ENCODE peak calls at places on chromosomes 6 and 20, in ten cellular contexts. One of them, this sample, is unnamed.

GRCh38 chr6:48957781-48958180 is 505.3 kb downstream of the MMUT start:
- DNase-seq in ovary: no peak
- DNase-seq in GM23338: no peak
- DNase-seq in astrocyte of the spinal cord: no peak
- DNase-seq in nephron progenitor cell: no peak
- DNase-seq in H9: no peak
- DNase-seq in A549: no peak
- DNase-seq in fibroblast of the aortic adventitia: peak
- DNase-seq in tibial nerve: no peak
- DNase-seq in glutamatergic neuron: no peak
- DNase-seq in this sample: no peak

GRCh38 chr6:19289408-19289967 is 547.7 kb upstream of the ID4 start:
- DNase-seq in ovary: no peak
- DNase-seq in GM23338: no peak
- DNase-seq in astrocyte of the spinal cord: no peak
- DNase-seq in nephron progenitor cell: no peak
- DNase-seq in H9: no peak
- DNase-seq in A549: no peak
- DNase-seq in fibroblast of the aortic adventitia: no peak
- DNase-seq in tibial nerve: no peak
- DNase-seq in glutamatergic neuron: no peak
- DNase-seq in this sample: no peak

GRCh38 chr20:13205848-13206434 is 15.1 kb upstream of the ISM1 start:
- DNase-seq in ovary: no peak
- DNase-seq in GM23338: no peak
- DNase-seq in astrocyte of the spinal cord: no peak
- DNase-seq in nephron progenitor cell: no peak
- DNase-seq in H9: no peak
- DNase-seq in A549: no peak
- DNase-seq in fibroblast of the aortic adventitia: no peak
- DNase-seq in tibial nerve: no peak
- DNase-seq in glutamatergic neuron: no peak
- DNase-seq in this sample: no peak

GRCh38 chr6:26304213-26305096 is 60.5 kb upstream of the BTN3A2 start:
- DNase-seq in ovary: peak
- DNase-seq in GM23338: peak
- DNase-seq in astrocyte of the spinal cord: peak
- DNase-seq in nephron progenitor cell: no peak
- DNase-seq in H9: no peak
- DNase-seq in A549: peak
- DNase-seq in fibroblast of the aortic adventitia: peak
- DNase-seq in tibial nerve: peak
- DNase-seq in glutamatergic neuron: no peak
- DNase-seq in this sample: no peak

GRCh38 chr20:50138479-50139393 is 14.8 kb downstream of the PEDS1 start:
- DNase-seq in ovary: no peak
- DNase-seq in GM23338: peak
- DNase-seq in astrocyte of the spinal cord: no peak
- DNase-seq in nephron progenitor cell: no peak
- DNase-seq in H9: peak
- DNase-seq in A549: no peak
- DNase-seq in fibroblast of the aortic adventitia: no peak
- DNase-seq in tibial nerve: no peak
- DNase-seq in glutamatergic neuron: no peak
- DNase-seq in this sample: no peak

GRCh38 chr6:134022650-134023049 is 29.8 kb downstream of the SLC2A12 start:
- DNase-seq in ovary: no peak
- DNase-seq in GM23338: no peak
- DNase-seq in astrocyte of the spinal cord: no peak
- DNase-seq in nephron progenitor cell: no peak
- DNase-seq in H9: no peak
- DNase-seq in A549: no peak
- DNase-seq in fibroblast of the aortic adventitia: no peak
- DNase-seq in tibial nerve: no peak
- DNase-seq in glutamatergic neuron: no peak
- DNase-seq in this sample: no peak

GRCh38 chr6:135624402-135625297 is 127.1 kb upstream of the AHI1 start:
- DNase-seq in ovary: no peak
- DNase-seq in GM23338: no peak
- DNase-seq in astrocyte of the spinal cord: peak
- DNase-seq in nephron progenitor cell: no peak
- DNase-seq in H9: no peak
- DNase-seq in A549: no peak
- DNase-seq in fibroblast of the aortic adventitia: no peak
- DNase-seq in tibial nerve: no peak
- DNase-seq in glutamatergic neuron: no peak
- DNase-seq in this sample: no peak

GRCh38 chr6:36914227-36914794 is 28.6 kb downstream of the C6orf89 start:
- DNase-seq in ovary: no peak
- DNase-seq in GM23338: peak
- DNase-seq in astrocyte of the spinal cord: peak
- DNase-seq in nephron progenitor cell: peak
- DNase-seq in H9: peak
- DNase-seq in A549: peak
- DNase-seq in fibroblast of the aortic adventitia: peak
- DNase-seq in tibial nerve: no peak
- DNase-seq in glutamatergic neuron: peak
- DNase-seq in this sample: no peak

GRCh38 chr20:17912916-17913315 is 55.7 kb downstream of the SNX5 start:
- DNase-seq in ovary: no peak
- DNase-seq in GM23338: no peak
- DNase-seq in astrocyte of the spinal cord: no peak
- DNase-seq in nephron progenitor cell: no peak
- DNase-seq in H9: no peak
- DNase-seq in A549: no peak
- DNase-seq in fibroblast of the aortic adventitia: peak
- DNase-seq in tibial nerve: no peak
- DNase-seq in glutamatergic neuron: no peak
- DNase-seq in this sample: no peak

GRCh38 chr20:17911927-17912326 is 56.7 kb downstream of the SNX5 start:
- DNase-seq in ovary: no peak
- DNase-seq in GM23338: no peak
- DNase-seq in astrocyte of the spinal cord: no peak
- DNase-seq in nephron progenitor cell: no peak
- DNase-seq in H9: no peak
- DNase-seq in A549: no peak
- DNase-seq in fibroblast of the aortic adventitia: no peak
- DNase-seq in tibial nerve: no peak
- DNase-seq in glutamatergic neuron: no peak
- DNase-seq in this sample: no peak

GRCh38 chr20:17909745-17910345 is 58.7 kb downstream of the SNX5 start:
- DNase-seq in ovary: no peak
- DNase-seq in GM23338: no peak
- DNase-seq in astrocyte of the spinal cord: no peak
- DNase-seq in nephron progenitor cell: no peak
- DNase-seq in H9: no peak
- DNase-seq in A549: no peak
- DNase-seq in fibroblast of the aortic adventitia: peak
- DNase-seq in tibial nerve: no peak
- DNase-seq in glutamatergic neuron: no peak
- DNase-seq in this sample: no peak

GRCh38 chr20:17914957-17915356 is 53.6 kb downstream of the SNX5 start:
- DNase-seq in ovary: no peak
- DNase-seq in GM23338: no peak
- DNase-seq in astrocyte of the spinal cord: no peak
- DNase-seq in nephron progenitor cell: no peak
- DNase-seq in H9: no peak
- DNase-seq in A549: no peak
- DNase-seq in fibroblast of the aortic adventitia: no peak
- DNase-seq in tibial nerve: no peak
- DNase-seq in glutamatergic neuron: no peak
- DNase-seq in this sample: no peak

GRCh38 chr20:17910828-17911294 is 57.7 kb downstream of the SNX5 start:
- DNase-seq in ovary: no peak
- DNase-seq in GM23338: peak
- DNase-seq in astrocyte of the spinal cord: peak
- DNase-seq in nephron progenitor cell: no peak
- DNase-seq in H9: no peak
- DNase-seq in A549: no peak
- DNase-seq in fibroblast of the aortic adventitia: peak
- DNase-seq in tibial nerve: peak
- DNase-seq in glutamatergic neuron: no peak
- DNase-seq in this sample: no peak
- TF ChIP-seq CTCF in ovary: no peak
- TF ChIP-seq CTCF in GM23338: no peak
- TF ChIP-seq CTCF in astrocyte of the spinal cord: peak
- TF ChIP-seq CTCF in nephron progenitor cell: no peak
- TF ChIP-seq CTCF in H9: no peak
- TF ChIP-seq CTCF in A549: no peak
- TF ChIP-seq CTCF in fibroblast of the aortic adventitia: peak
- TF ChIP-seq CTCF in tibial nerve: no peak
- TF ChIP-seq CTCF in glutamatergic neuron: no peak
- TF ChIP-seq CTCF in this sample: no peak

DNA sequence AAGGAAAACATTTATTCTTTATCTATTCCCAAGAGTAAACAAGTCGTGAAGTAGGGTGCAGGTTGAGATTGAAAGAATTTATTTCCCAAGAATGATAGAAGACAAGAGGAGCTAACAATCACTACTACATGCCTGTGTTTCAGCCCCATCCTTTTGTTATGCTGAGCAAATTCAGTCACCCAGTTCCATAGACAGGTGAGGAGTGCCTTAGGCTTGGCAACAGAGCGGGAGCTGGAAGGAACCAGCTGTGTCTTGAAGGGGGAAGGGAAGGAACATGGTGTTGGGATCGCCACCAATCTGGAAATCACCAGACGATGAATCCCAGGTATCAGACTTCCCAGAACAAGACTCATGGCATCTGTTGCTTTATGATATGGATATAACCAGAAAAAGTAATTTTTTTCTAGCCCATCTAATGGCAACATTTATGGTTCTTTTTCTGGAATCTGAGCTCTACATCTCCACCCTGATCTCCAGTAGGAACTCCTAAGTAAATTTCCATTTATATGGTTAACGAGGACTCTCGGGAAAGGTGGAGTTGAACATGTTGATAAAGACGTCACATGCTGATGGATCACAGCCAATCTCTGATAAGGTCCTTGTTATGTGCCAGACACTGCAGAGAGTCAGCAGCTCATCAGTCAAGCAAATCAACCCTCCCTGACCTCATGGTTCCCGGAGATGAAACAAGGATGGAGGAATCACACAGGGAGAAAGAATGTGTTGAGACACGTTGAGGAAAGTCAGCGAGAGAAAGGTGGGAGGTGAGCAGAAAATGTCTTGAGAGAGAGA is 344.9 kb downstream of the SMOC2 start:
- DNase-seq in ovary: no peak
- DNase-seq in GM23338: peak
- DNase-seq in astrocyte of the spinal cord: no peak
- DNase-seq in nephron progenitor cell: no peak
- DNase-seq in H9: no peak
- DNase-seq in A549: no peak
- DNase-seq in fibroblast of the aortic adventitia: no peak
- DNase-seq in tibial nerve: no peak
- DNase-seq in glutamatergic neuron: no peak
- DNase-seq in this sample: no peak
- TF ChIP-seq CTCF in ovary: no peak
- TF ChIP-seq CTCF in GM23338: no peak
- TF ChIP-seq CTCF in astrocyte of the spinal cord: no peak
- TF ChIP-seq CTCF in nephron progenitor cell: no peak
- TF ChIP-seq CTCF in H9: no peak
- TF ChIP-seq CTCF in A549: no peak
- TF ChIP-seq CTCF in fibroblast of the aortic adventitia: no peak
- TF ChIP-seq CTCF in tibial nerve: no peak
- TF ChIP-seq CTCF in glutamatergic neuron: no peak
- TF ChIP-seq CTCF in this sample: no peak

GRCh38 chr6:15755555-15755954 is 92.7 kb upstream of the DTNBP1 start:
- DNase-seq in ovary: no peak
- DNase-seq in GM23338: no peak
- DNase-seq in astrocyte of the spinal cord: no peak
- DNase-seq in nephron progenitor cell: no peak
- DNase-seq in H9: no peak
- DNase-seq in A549: no peak
- DNase-seq in fibroblast of the aortic adventitia: peak
- DNase-seq in tibial nerve: no peak
- DNase-seq in glutamatergic neuron: no peak
- DNase-seq in this sample: no peak

GRCh38 chr6:15754706-15755079 is 91.9 kb upstream of the DTNBP1 start:
- DNase-seq in ovary: no peak
- DNase-seq in GM23338: no peak
- DNase-seq in astrocyte of the spinal cord: no peak
- DNase-seq in nephron progenitor cell: no peak
- DNase-seq in H9: no peak
- DNase-seq in A549: no peak
- DNase-seq in fibroblast of the aortic adventitia: no peak
- DNase-seq in tibial nerve: no peak
- DNase-seq in glutamatergic neuron: no peak
- DNase-seq in this sample: no peak

GRCh38 chr6:15751721-15752350 is 89.0 kb upstream of the DTNBP1 start:
- DNase-seq in ovary: no peak
- DNase-seq in GM23338: no peak
- DNase-seq in astrocyte of the spinal cord: no peak
- DNase-seq in nephron progenitor cell: no peak
- DNase-seq in H9: no peak
- DNase-seq in A549: no peak
- DNase-seq in fibroblast of the aortic adventitia: no peak
- DNase-seq in tibial nerve: no peak
- DNase-seq in glutamatergic neuron: no peak
- DNase-seq in this sample: no peak

GRCh38 chr6:15754035-15754705 is 91.3 kb upstream of the DTNBP1 start:
- DNase-seq in ovary: no peak
- DNase-seq in GM23338: peak
- DNase-seq in astrocyte of the spinal cord: peak
- DNase-seq in nephron progenitor cell: no peak
- DNase-seq in H9: no peak
- DNase-seq in A549: no peak
- DNase-seq in fibroblast of the aortic adventitia: no peak
- DNase-seq in tibial nerve: no peak
- DNase-seq in glutamatergic neuron: no peak
- DNase-seq in this sample: no peak

DNA sequence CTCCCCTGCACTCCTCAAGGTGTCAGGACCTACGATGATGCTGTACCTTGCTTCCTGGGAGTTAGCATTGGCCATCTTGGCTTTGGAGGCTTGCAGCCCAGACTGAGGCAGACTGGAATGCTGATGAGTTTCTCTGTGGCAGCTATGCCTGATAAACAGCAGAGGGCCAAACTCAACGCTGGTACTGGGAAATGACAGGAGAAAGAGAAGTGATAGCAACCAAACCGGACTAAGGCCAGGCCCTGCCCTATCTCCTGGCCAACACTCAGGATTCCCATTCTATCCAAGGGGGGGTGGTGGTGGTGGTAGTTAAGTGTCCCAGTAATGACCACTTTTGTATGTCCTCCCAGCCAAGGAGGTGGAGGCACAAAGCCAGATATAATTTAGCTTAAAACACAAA is 90.0 kb upstream of the DTNBP1 start:
- DNase-seq in ovary: no peak
- DNase-seq in GM23338: peak
- DNase-seq in astrocyte of the spinal cord: no peak
- DNase-seq in nephron progenitor cell: no peak
- DNase-seq in H9: no peak
- DNase-seq in A549: peak
- DNase-seq in fibroblast of the aortic adventitia: no peak
- DNase-seq in tibial nerve: no peak
- DNase-seq in glutamatergic neuron: no peak
- DNase-seq in this sample: no peak
- TF ChIP-seq CTCF in ovary: no peak
- TF ChIP-seq CTCF in GM23338: peak
- TF ChIP-seq CTCF in astrocyte of the spinal cord: peak
- TF ChIP-seq CTCF in nephron progenitor cell: no peak
- TF ChIP-seq CTCF in H9: peak
- TF ChIP-seq CTCF in A549: no peak
- TF ChIP-seq CTCF in fibroblast of the aortic adventitia: no peak
- TF ChIP-seq CTCF in tibial nerve: no peak
- TF ChIP-seq CTCF in glutamatergic neuron: no peak
- TF ChIP-seq CTCF in this sample: no peak

GRCh38 chr6:39904946-39905639 is 29.2 kb downstream of the MOCS1 start:
- DNase-seq in ovary: no peak
- DNase-seq in GM23338: no peak
- DNase-seq in astrocyte of the spinal cord: no peak
- DNase-seq in nephron progenitor cell: no peak
- DNase-seq in H9: no peak
- DNase-seq in A549: no peak
- DNase-seq in fibroblast of the aortic adventitia: no peak
- DNase-seq in tibial nerve: no peak
- DNase-seq in glutamatergic neuron: no peak
- DNase-seq in this sample: no peak
- TF ChIP-seq CTCF in ovary: no peak
- TF ChIP-seq CTCF in GM23338: peak
- TF ChIP-seq CTCF in astrocyte of the spinal cord: no peak
- TF ChIP-seq CTCF in nephron progenitor cell: no peak
- TF ChIP-seq CTCF in H9: peak
- TF ChIP-seq CTCF in A549: no peak
- TF ChIP-seq CTCF in fibroblast of the aortic adventitia: no peak
- TF ChIP-seq CTCF in tibial nerve: no peak
- TF ChIP-seq CTCF in glutamatergic neuron: no peak
- TF ChIP-seq CTCF in this sample: no peak